ENCODE peak calls at places on chromosomes 6 and 20, in eight cellular contexts. One of them, this sample, is unnamed.

GRCh38 chr20:57395111-57395959 is 4.1 kb downstream of the RBM38 start:
- DNase-seq in body of pancreas: peak
- DNase-seq in RWPE1: peak
- DNase-seq in GM04504: no peak
- DNase-seq in endothelial cell: peak
- DNase-seq in psoas muscle: peak
- DNase-seq in CD8-positive, alpha-beta T cell: no peak
- DNase-seq in AG08396: peak
- DNase-seq in this sample: peak

GRCh38 chr20:38776363-38776762 is 28.1 kb downstream of the ACTR5 start:
- DNase-seq in GM04504: no peak
- DNase-seq in endothelial cell: no peak
- DNase-seq in CD8-positive, alpha-beta T cell: no peak
- DNase-seq in RWPE1: no peak
- DNase-seq in body of pancreas: no peak
- DNase-seq in AG08396: no peak
- DNase-seq in psoas muscle: no peak
- DNase-seq in this sample: no peak

GRCh38 chr20:41224281-41224680 is 86.9 kb downstream of the PLCG1 start:
- DNase-seq in endothelial cell: no peak
- DNase-seq in GM04504: no peak
- DNase-seq in psoas muscle: no peak
- DNase-seq in CD8-positive, alpha-beta T cell: no peak
- DNase-seq in RWPE1: no peak
- DNase-seq in body of pancreas: no peak
- DNase-seq in AG08396: no peak
- DNase-seq in this sample: no peak

GRCh38 chr6:146336200-146336599 is 207.4 kb upstream of the RAB32 start:
- DNase-seq in RWPE1: no peak
- DNase-seq in endothelial cell: no peak
- DNase-seq in GM04504: no peak
- DNase-seq in CD8-positive, alpha-beta T cell: no peak
- DNase-seq in psoas muscle: no peak
- DNase-seq in AG08396: no peak
- DNase-seq in body of pancreas: no peak
- DNase-seq in this sample: no peak

GRCh38 chr6:166168616-166169548 is 1.2 kb upstream of the TBXT start:
- DNase-seq in GM04504: no peak
- DNase-seq in endothelial cell: peak
- DNase-seq in RWPE1: no peak
- DNase-seq in AG08396: no peak
- DNase-seq in CD8-positive, alpha-beta T cell: no peak
- DNase-seq in body of pancreas: no peak
- DNase-seq in psoas muscle: no peak
- DNase-seq in this sample: no peak

GRCh38 chr6:48087448-48087847 is 23.5 kb downstream of the PTCHD4 start:
- DNase-seq in CD8-positive, alpha-beta T cell: no peak
- DNase-seq in endothelial cell: no peak
- DNase-seq in GM04504: no peak
- DNase-seq in psoas muscle: no peak
- DNase-seq in body of pancreas: no peak
- DNase-seq in AG08396: no peak
- DNase-seq in RWPE1: no peak
- DNase-seq in this sample: no peak

GRCh38 chr20:46681032-46681854 is 8.0 kb downstream of the TP53RK start:
- DNase-seq in CD8-positive, alpha-beta T cell: peak
- DNase-seq in endothelial cell: peak
- DNase-seq in RWPE1: peak
- DNase-seq in AG08396: peak
- DNase-seq in GM04504: no peak
- DNase-seq in psoas muscle: no peak
- DNase-seq in body of pancreas: peak
- DNase-seq in this sample: no peak

GRCh38 chr6:87756858-87757257 is 54.8 kb upstream of the AKIRIN2 start:
- DNase-seq in RWPE1: peak
- DNase-seq in endothelial cell: no peak
- DNase-seq in CD8-positive, alpha-beta T cell: no peak
- DNase-seq in AG08396: peak
- DNase-seq in psoas muscle: no peak
- DNase-seq in body of pancreas: no peak
- DNase-seq in GM04504: peak
- DNase-seq in this sample: peak

GRCh38 chr6:32047084-32047478 is 8.9 kb downstream of the CYP21A2 start:
- DNase-seq in AG08396: peak
- DNase-seq in psoas muscle: peak
- DNase-seq in CD8-positive, alpha-beta T cell: no peak
- DNase-seq in endothelial cell: no peak
- DNase-seq in RWPE1: peak
- DNase-seq in body of pancreas: no peak
- DNase-seq in GM04504: no peak
- DNase-seq in this sample: no peak

GRCh38 chr6:46014054-46014453 is 1.6 kb downstream of the CLIC5 start:
- DNase-seq in GM04504: no peak
- DNase-seq in AG08396: no peak
- DNase-seq in body of pancreas: no peak
- DNase-seq in CD8-positive, alpha-beta T cell: no peak
- DNase-seq in RWPE1: no peak
- DNase-seq in psoas muscle: no peak
- DNase-seq in endothelial cell: no peak
- DNase-seq in this sample: no peak

GRCh38 chr6:160979063-160979708 is 12.4 kb upstream of the MAP3K4 start:
- DNase-seq in psoas muscle: no peak
- DNase-seq in AG08396: peak
- DNase-seq in endothelial cell: no peak
- DNase-seq in CD8-positive, alpha-beta T cell: no peak
- DNase-seq in GM04504: no peak
- DNase-seq in RWPE1: no peak
- DNase-seq in body of pancreas: peak
- DNase-seq in this sample: no peak

GRCh38 chr6:158861686-158862381 is 42.7 kb upstream of the EZR start:
- DNase-seq in body of pancreas: peak
- DNase-seq in GM04504: no peak
- DNase-seq in AG08396: no peak
- DNase-seq in psoas muscle: no peak
- DNase-seq in endothelial cell: no peak
- DNase-seq in RWPE1: no peak
- DNase-seq in CD8-positive, alpha-beta T cell: no peak
- DNase-seq in this sample: no peak

GRCh38 chr20:51623255-51623654 is 80.7 kb upstream of the NFATC2 start:
- DNase-seq in GM04504: no peak
- DNase-seq in body of pancreas: no peak
- DNase-seq in CD8-positive, alpha-beta T cell: no peak
- DNase-seq in AG08396: no peak
- DNase-seq in endothelial cell: no peak
- DNase-seq in RWPE1: no peak
- DNase-seq in psoas muscle: no peak
- DNase-seq in this sample: no peak

GRCh38 chr20:57870597-57871236 is 160.9 kb upstream of the PMEPA1 start:
- DNase-seq in body of pancreas: no peak
- DNase-seq in GM04504: no peak
- DNase-seq in endothelial cell: no peak
- DNase-seq in AG08396: no peak
- DNase-seq in CD8-positive, alpha-beta T cell: peak
- DNase-seq in RWPE1: no peak
- DNase-seq in psoas muscle: no peak
- DNase-seq in this sample: no peak

GRCh38 chr6:34315780-34316179 is 67.0 kb upstream of the SMIM29 start:
- DNase-seq in AG08396: no peak
- DNase-seq in endothelial cell: no peak
- DNase-seq in RWPE1: no peak
- DNase-seq in CD8-positive, alpha-beta T cell: no peak
- DNase-seq in body of pancreas: no peak
- DNase-seq in psoas muscle: no peak
- DNase-seq in GM04504: no peak
- DNase-seq in this sample: no peak

GRCh38 chr20:63082939-63083735 is 76.4 kb upstream of the BHLHE23 start:
- DNase-seq in CD8-positive, alpha-beta T cell: no peak
- DNase-seq in psoas muscle: peak
- DNase-seq in endothelial cell: no peak
- DNase-seq in GM04504: no peak
- DNase-seq in RWPE1: no peak
- DNase-seq in AG08396: no peak
- DNase-seq in body of pancreas: no peak
- DNase-seq in this sample: no peak

GRCh38 chr6:132391391-132392291 is 9.6 kb downstream of the MOXD1 start:
- DNase-seq in GM04504: peak
- DNase-seq in endothelial cell: no peak
- DNase-seq in CD8-positive, alpha-beta T cell: no peak
- DNase-seq in RWPE1: peak
- DNase-seq in body of pancreas: peak
- DNase-seq in psoas muscle: no peak
- DNase-seq in AG08396: peak
- DNase-seq in this sample: peak

GRCh38 chr6:133888931-133889556 is at the start of gene TCF21:
- DNase-seq in psoas muscle: no peak
- DNase-seq in body of pancreas: no peak
- DNase-seq in CD8-positive, alpha-beta T cell: no peak
- DNase-seq in endothelial cell: no peak
- DNase-seq in GM04504: no peak
- DNase-seq in AG08396: peak
- DNase-seq in RWPE1: no peak
- DNase-seq in this sample: no peak

GRCh38 chr20:63745424-63745805 is 5.8 kb downstream of the SLC2A4RG start:
- DNase-seq in body of pancreas: no peak
- DNase-seq in GM04504: no peak
- DNase-seq in AG08396: peak
- DNase-seq in CD8-positive, alpha-beta T cell: no peak
- DNase-seq in endothelial cell: no peak
- DNase-seq in psoas muscle: peak
- DNase-seq in RWPE1: no peak
- DNase-seq in this sample: no peak

GRCh38 chr20:52438326-52438963 is 246.9 kb upstream of the ZFP64 start:
- DNase-seq in body of pancreas: no peak
- DNase-seq in endothelial cell: no peak
- DNase-seq in CD8-positive, alpha-beta T cell: no peak
- DNase-seq in GM04504: no peak
- DNase-seq in AG08396: no peak
- DNase-seq in RWPE1: no peak
- DNase-seq in psoas muscle: no peak
- DNase-seq in this sample: no peak

GRCh38 chr6:29628419-29629281 is 4.3 kb downstream of the GABBR1 start:
- DNase-seq in AG08396: peak
- DNase-seq in RWPE1: peak
- DNase-seq in endothelial cell: peak
- DNase-seq in psoas muscle: peak
- DNase-seq in CD8-positive, alpha-beta T cell: peak
- DNase-seq in body of pancreas: peak
- DNase-seq in GM04504: no peak
- DNase-seq in this sample: peak

GRCh38 chr6:35486005-35486925 is 10.6 kb downstream of the TEAD3 start:
- DNase-seq in endothelial cell: no peak
- DNase-seq in body of pancreas: peak
- DNase-seq in GM04504: no peak
- DNase-seq in AG08396: no peak
- DNase-seq in psoas muscle: peak
- DNase-seq in RWPE1: peak
- DNase-seq in CD8-positive, alpha-beta T cell: no peak
- DNase-seq in this sample: no peak

GRCh38 chr20:11047559-11047958 is 373.8 kb upstream of the JAG1 start:
- DNase-seq in AG08396: no peak
- DNase-seq in CD8-positive, alpha-beta T cell: no peak
- DNase-seq in body of pancreas: no peak
- DNase-seq in GM04504: no peak
- DNase-seq in RWPE1: peak
- DNase-seq in psoas muscle: no peak
- DNase-seq in endothelial cell: no peak
- DNase-seq in this sample: peak

GRCh38 chr6:99608059-99608885 is 1.6 kb downstream of the PRDM13 start:
- DNase-seq in CD8-positive, alpha-beta T cell: no peak
- DNase-seq in GM04504: no peak
- DNase-seq in RWPE1: no peak
- DNase-seq in psoas muscle: no peak
- DNase-seq in AG08396: no peak
- DNase-seq in endothelial cell: no peak
- DNase-seq in body of pancreas: no peak
- DNase-seq in this sample: no peak

This sample was measured in skeletal muscle cell.